ENCODE peak calls at places on chromosomes 3 and 15, in nine cellular contexts. One of them, this sample, is unnamed.

GRCh38 chr15:64156652-64157331 is 5.3 kb downstream of the SNX22 start:
- DNase-seq in hepatocyte: no peak
- DNase-seq in astrocyte: no peak
- DNase-seq in stomach: no peak
- DNase-seq in uterus: no peak
- DNase-seq in transverse colon: no peak
- DNase-seq in left lung: no peak
- DNase-seq in brain microvascular endothelial cell: no peak
- DNase-seq in upper lobe of right lung: no peak
- DNase-seq in this sample: no peak

GRCh38 chr15:34436956-34437442 is 609 bp downstream of the GOLGA8A start:
- DNase-seq in hepatocyte: peak
- DNase-seq in astrocyte: peak
- DNase-seq in stomach: peak
- DNase-seq in uterus: no peak
- DNase-seq in transverse colon: peak
- DNase-seq in left lung: peak
- DNase-seq in brain microvascular endothelial cell: no peak
- DNase-seq in upper lobe of right lung: peak
- DNase-seq in this sample: no peak

GRCh38 chr15:88127477-88127799 is 129.1 kb downstream of the NTRK3 start:
- DNase-seq in hepatocyte: no peak
- DNase-seq in astrocyte: no peak
- DNase-seq in stomach: no peak
- DNase-seq in uterus: no peak
- DNase-seq in transverse colon: no peak
- DNase-seq in left lung: no peak
- DNase-seq in brain microvascular endothelial cell: no peak
- DNase-seq in upper lobe of right lung: no peak
- DNase-seq in this sample: no peak

GRCh38 chr3:172376402-172376801 is 71.9 kb downstream of the GHSR start:
- DNase-seq in hepatocyte: no peak
- DNase-seq in astrocyte: no peak
- DNase-seq in stomach: no peak
- DNase-seq in uterus: no peak
- DNase-seq in transverse colon: no peak
- DNase-seq in left lung: no peak
- DNase-seq in brain microvascular endothelial cell: no peak
- DNase-seq in upper lobe of right lung: no peak
- DNase-seq in this sample: no peak

GRCh38 chr3:20040476-20041196 is 390 bp downstream of the KAT2B start:
- DNase-seq in hepatocyte: peak
- DNase-seq in astrocyte: peak
- DNase-seq in stomach: peak
- DNase-seq in uterus: peak
- DNase-seq in transverse colon: peak
- DNase-seq in left lung: peak
- DNase-seq in brain microvascular endothelial cell: peak
- DNase-seq in upper lobe of right lung: peak
- DNase-seq in this sample: no peak

GRCh38 chr3:11116336-11117059 is 37.8 kb upstream of the HRH1 start:
- DNase-seq in hepatocyte: no peak
- DNase-seq in astrocyte: peak
- DNase-seq in stomach: no peak
- DNase-seq in uterus: no peak
- DNase-seq in transverse colon: no peak
- DNase-seq in left lung: no peak
- DNase-seq in brain microvascular endothelial cell: no peak
- DNase-seq in upper lobe of right lung: no peak
- DNase-seq in this sample: no peak

GRCh38 chr3:22692239-22692638 is 510.9 kb upstream of the UBE2E2 start:
- DNase-seq in hepatocyte: no peak
- DNase-seq in astrocyte: no peak
- DNase-seq in stomach: no peak
- DNase-seq in uterus: no peak
- DNase-seq in transverse colon: no peak
- DNase-seq in left lung: no peak
- DNase-seq in brain microvascular endothelial cell: no peak
- DNase-seq in upper lobe of right lung: no peak
- DNase-seq in this sample: no peak

GRCh38 chr3:55002416-55002930 is 74.6 kb upstream of the LRTM1 start:
- DNase-seq in hepatocyte: no peak
- DNase-seq in astrocyte: no peak
- DNase-seq in stomach: no peak
- DNase-seq in uterus: no peak
- DNase-seq in transverse colon: no peak
- DNase-seq in left lung: no peak
- DNase-seq in brain microvascular endothelial cell: no peak
- DNase-seq in upper lobe of right lung: no peak
- DNase-seq in this sample: no peak

GRCh38 chr15:87579537-87579936 is 677.0 kb downstream of the NTRK3 start:
- DNase-seq in hepatocyte: no peak
- DNase-seq in astrocyte: no peak
- DNase-seq in stomach: no peak
- DNase-seq in uterus: no peak
- DNase-seq in transverse colon: no peak
- DNase-seq in left lung: no peak
- DNase-seq in brain microvascular endothelial cell: no peak
- DNase-seq in upper lobe of right lung: no peak
- DNase-seq in this sample: no peak

GRCh38 chr15:41917767-41918430 is 24.0 kb upstream of the SPTBN5 start:
- DNase-seq in hepatocyte: peak
- DNase-seq in astrocyte: peak
- DNase-seq in stomach: peak
- DNase-seq in uterus: no peak
- DNase-seq in transverse colon: no peak
- DNase-seq in left lung: no peak
- DNase-seq in brain microvascular endothelial cell: peak
- DNase-seq in upper lobe of right lung: peak
- DNase-seq in this sample: peak

GRCh38 chr3:73175698-73176097 is 114.2 kb downstream of the EBLN2 start:
- DNase-seq in hepatocyte: no peak
- DNase-seq in astrocyte: no peak
- DNase-seq in stomach: no peak
- DNase-seq in uterus: no peak
- DNase-seq in transverse colon: no peak
- DNase-seq in left lung: no peak
- DNase-seq in brain microvascular endothelial cell: no peak
- DNase-seq in upper lobe of right lung: no peak
- DNase-seq in this sample: no peak

GRCh38 chr3:15360786-15361493 is 28.6 kb upstream of the SH3BP5 start:
- DNase-seq in hepatocyte: no peak
- DNase-seq in astrocyte: peak
- DNase-seq in stomach: no peak
- DNase-seq in uterus: no peak
- DNase-seq in transverse colon: no peak
- DNase-seq in left lung: no peak
- DNase-seq in brain microvascular endothelial cell: peak
- DNase-seq in upper lobe of right lung: no peak
- DNase-seq in this sample: no peak

GRCh38 chr3:136075218-136075808 is 109.8 kb downstream of the PPP2R3A start:
- DNase-seq in hepatocyte: peak
- DNase-seq in astrocyte: peak
- DNase-seq in stomach: peak
- DNase-seq in uterus: peak
- DNase-seq in transverse colon: peak
- DNase-seq in left lung: no peak
- DNase-seq in brain microvascular endothelial cell: peak
- DNase-seq in upper lobe of right lung: no peak
- DNase-seq in this sample: no peak

GRCh38 chr15:54307252-54307902 is 329.1 kb downstream of the UNC13C start:
- DNase-seq in hepatocyte: no peak
- DNase-seq in astrocyte: no peak
- DNase-seq in stomach: no peak
- DNase-seq in uterus: no peak
- DNase-seq in transverse colon: no peak
- DNase-seq in left lung: no peak
- DNase-seq in brain microvascular endothelial cell: no peak
- DNase-seq in upper lobe of right lung: no peak
- DNase-seq in this sample: no peak

GRCh38 chr3:117719316-117719926 is 1009.8 kb downstream of the TUSC7 start:
- DNase-seq in hepatocyte: peak
- DNase-seq in astrocyte: no peak
- DNase-seq in stomach: no peak
- DNase-seq in uterus: no peak
- DNase-seq in transverse colon: no peak
- DNase-seq in left lung: no peak
- DNase-seq in brain microvascular endothelial cell: no peak
- DNase-seq in upper lobe of right lung: no peak
- DNase-seq in this sample: no peak

GRCh38 chr3:187039723-187040414 is 99.4 kb downstream of the RPL39L start:
- DNase-seq in hepatocyte: peak
- DNase-seq in astrocyte: no peak
- DNase-seq in stomach: no peak
- DNase-seq in uterus: no peak
- DNase-seq in transverse colon: peak
- DNase-seq in left lung: no peak
- DNase-seq in brain microvascular endothelial cell: no peak
- DNase-seq in upper lobe of right lung: no peak
- DNase-seq in this sample: no peak

GRCh38 chr3:157819826-157820517 is 286.2 kb downstream of the SHOX2 start:
- DNase-seq in hepatocyte: no peak
- DNase-seq in astrocyte: no peak
- DNase-seq in stomach: no peak
- DNase-seq in uterus: no peak
- DNase-seq in transverse colon: no peak
- DNase-seq in left lung: no peak
- DNase-seq in brain microvascular endothelial cell: no peak
- DNase-seq in upper lobe of right lung: no peak
- DNase-seq in this sample: no peak

GRCh38 chr3:157819415-157819814 is 286.8 kb downstream of the SHOX2 start:
- DNase-seq in hepatocyte: no peak
- DNase-seq in astrocyte: no peak
- DNase-seq in stomach: no peak
- DNase-seq in uterus: no peak
- DNase-seq in transverse colon: no peak
- DNase-seq in left lung: no peak
- DNase-seq in brain microvascular endothelial cell: no peak
- DNase-seq in upper lobe of right lung: no peak
- DNase-seq in this sample: no peak

GRCh38 chr3:157823050-157823449 is 283.2 kb downstream of the SHOX2 start:
- DNase-seq in hepatocyte: no peak
- DNase-seq in astrocyte: no peak
- DNase-seq in stomach: no peak
- DNase-seq in uterus: no peak
- DNase-seq in transverse colon: no peak
- DNase-seq in left lung: no peak
- DNase-seq in brain microvascular endothelial cell: no peak
- DNase-seq in upper lobe of right lung: no peak
- DNase-seq in this sample: no peak

DNA sequence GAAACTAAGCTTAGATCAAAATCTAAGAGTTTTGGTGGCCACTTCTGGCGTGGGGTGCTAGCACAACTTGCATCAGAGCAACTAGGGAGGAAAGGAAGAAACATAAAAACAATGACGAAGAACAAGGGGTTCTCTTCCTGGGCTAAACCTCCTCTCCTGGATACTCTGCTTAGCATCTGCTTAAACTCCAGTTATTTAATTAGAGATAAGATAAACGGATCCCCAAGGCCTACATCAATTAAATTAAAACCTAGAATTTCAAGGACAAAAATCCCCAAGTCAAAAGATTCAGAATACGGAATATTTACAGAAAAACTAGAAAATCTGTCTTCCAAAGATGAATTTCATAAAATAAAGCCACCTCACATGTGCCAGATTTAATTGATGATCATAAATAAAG is 281.9 kb downstream of the SHOX2 start:
- DNase-seq in hepatocyte: no peak
- DNase-seq in astrocyte: no peak
- DNase-seq in stomach: no peak
- DNase-seq in uterus: no peak
- DNase-seq in transverse colon: no peak
- DNase-seq in left lung: no peak
- DNase-seq in brain microvascular endothelial cell: no peak
- DNase-seq in upper lobe of right lung: no peak
- DNase-seq in this sample: no peak
- H3K4me3 ChIP-seq in hepatocyte: no peak
- H3K4me3 ChIP-seq in astrocyte: no peak
- H3K4me3 ChIP-seq in stomach: no peak
- H3K4me3 ChIP-seq in uterus: no peak
- H3K4me3 ChIP-seq in transverse colon: no peak
- H3K4me3 ChIP-seq in left lung: no peak
- H3K4me3 ChIP-seq in brain microvascular endothelial cell: no peak
- H3K4me3 ChIP-seq in upper lobe of right lung: no peak
- H3K4me3 ChIP-seq in this sample: no peak

DNA sequence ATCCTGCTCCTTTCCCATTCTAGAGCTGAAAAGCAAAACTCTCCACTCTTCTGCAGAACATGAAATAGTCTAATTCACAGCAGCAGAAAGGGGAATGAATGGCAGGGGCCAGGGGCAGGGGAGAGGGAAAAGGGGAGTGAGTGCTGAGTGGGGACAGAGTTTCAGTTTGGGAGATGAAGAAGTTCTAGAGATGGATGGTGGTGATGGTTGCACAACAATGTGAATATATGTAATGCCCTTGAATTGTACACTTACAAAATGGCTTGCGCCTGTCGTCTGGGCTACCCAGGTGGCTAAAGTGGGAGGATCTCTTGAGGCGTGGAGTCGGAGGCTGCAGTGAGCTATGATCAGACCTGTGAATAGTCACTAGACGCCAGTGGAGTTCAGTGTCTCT is 78.5 kb upstream of the MEF2A start:
- DNase-seq in hepatocyte: no peak
- DNase-seq in astrocyte: no peak
- DNase-seq in stomach: no peak
- DNase-seq in uterus: no peak
- DNase-seq in transverse colon: no peak
- DNase-seq in left lung: no peak
- DNase-seq in brain microvascular endothelial cell: no peak
- DNase-seq in upper lobe of right lung: no peak
- DNase-seq in this sample: no peak
- TF ChIP-seq CTCF in hepatocyte: no peak
- TF ChIP-seq CTCF in astrocyte: no peak
- TF ChIP-seq CTCF in stomach: no peak
- TF ChIP-seq CTCF in uterus: no peak
- TF ChIP-seq CTCF in transverse colon: no peak
- TF ChIP-seq CTCF in left lung: no peak
- TF ChIP-seq CTCF in brain microvascular endothelial cell: no peak
- TF ChIP-seq CTCF in upper lobe of right lung: no peak
- TF ChIP-seq CTCF in this sample: no peak

DNA sequence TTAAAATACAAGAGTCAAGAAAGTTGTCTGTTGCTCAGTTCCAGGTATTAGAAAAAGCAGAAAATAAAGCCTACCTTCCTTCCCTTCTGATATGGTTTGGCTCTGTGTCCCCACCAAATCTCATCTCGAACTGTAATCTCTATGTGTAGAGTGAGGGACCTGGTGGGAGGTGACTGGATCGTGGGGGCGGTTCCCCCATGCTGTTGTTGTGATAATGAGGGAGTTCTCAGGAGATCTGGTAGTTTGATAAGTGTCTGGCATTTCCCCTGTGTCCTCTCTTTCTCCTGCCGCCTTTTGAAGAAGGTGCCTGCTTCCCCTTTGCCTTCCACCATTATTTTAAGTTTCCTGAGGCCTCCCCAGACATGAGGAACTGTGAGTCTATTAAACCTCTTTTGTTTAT is 288.8 kb upstream of the LMCD1 start:
- DNase-seq in hepatocyte: no peak
- DNase-seq in astrocyte: no peak
- DNase-seq in stomach: no peak
- DNase-seq in uterus: no peak
- DNase-seq in transverse colon: no peak
- DNase-seq in left lung: no peak
- DNase-seq in brain microvascular endothelial cell: no peak
- DNase-seq in upper lobe of right lung: no peak
- DNase-seq in this sample: no peak
- H3K27ac ChIP-seq in hepatocyte: no peak
- H3K27ac ChIP-seq in astrocyte: no peak
- H3K27ac ChIP-seq in stomach: no peak
- H3K27ac ChIP-seq in uterus: no peak
- H3K27ac ChIP-seq in transverse colon: no peak
- H3K27ac ChIP-seq in left lung: no peak
- H3K27ac ChIP-seq in brain microvascular endothelial cell: no peak
- H3K27ac ChIP-seq in upper lobe of right lung: no peak
- H3K27ac ChIP-seq in this sample: no peak

GRCh38 chr3:128994173-128994512 is 267 bp upstream of the CFAP92 start:
- DNase-seq in hepatocyte: no peak
- DNase-seq in astrocyte: no peak
- DNase-seq in stomach: no peak
- DNase-seq in uterus: no peak
- DNase-seq in transverse colon: no peak
- DNase-seq in left lung: no peak
- DNase-seq in brain microvascular endothelial cell: no peak
- DNase-seq in upper lobe of right lung: no peak
- DNase-seq in this sample: no peak
- H3K4me3 ChIP-seq in hepatocyte: no peak
- H3K4me3 ChIP-seq in astrocyte: peak
- H3K4me3 ChIP-seq in stomach: peak
- H3K4me3 ChIP-seq in uterus: peak
- H3K4me3 ChIP-seq in transverse colon: peak
- H3K4me3 ChIP-seq in left lung: peak
- H3K4me3 ChIP-seq in brain microvascular endothelial cell: peak
- H3K4me3 ChIP-seq in upper lobe of right lung: peak
- H3K4me3 ChIP-seq in this sample: peak